ENCODE peak calls at places on chromosomes 5 and 9, in eight cellular contexts. One of them, this sample, is unnamed.

GRCh38 chr5:115857621-115858349 is 16.1 kb downstream of the AP3S1 start:
- DNase-seq in sigmoid colon: no peak
- DNase-seq in AG20443: peak
- DNase-seq in T-helper 9 cell: no peak
- DNase-seq in globus pallidus: no peak
- DNase-seq in ELR: peak
- DNase-seq in SHP77: no peak
- DNase-seq in tibial artery: no peak
- DNase-seq in this sample: no peak

GRCh38 chr5:68862560-68862959 is 231.3 kb upstream of the SLC30A5 start:
- DNase-seq in sigmoid colon: no peak
- DNase-seq in AG20443: no peak
- DNase-seq in T-helper 9 cell: no peak
- DNase-seq in globus pallidus: no peak
- DNase-seq in ELR: no peak
- DNase-seq in SHP77: no peak
- DNase-seq in tibial artery: no peak
- DNase-seq in this sample: no peak

GRCh38 chr5:760363-761205 is 23.9 kb downstream of the ZDHHC11B start:
- DNase-seq in sigmoid colon: peak
- DNase-seq in AG20443: peak
- DNase-seq in T-helper 9 cell: no peak
- DNase-seq in globus pallidus: no peak
- DNase-seq in ELR: no peak
- DNase-seq in SHP77: no peak
- DNase-seq in tibial artery: no peak
- DNase-seq in this sample: no peak

GRCh38 chr5:39314591-39314990 is 49.7 kb downstream of the C9 start:
- DNase-seq in sigmoid colon: no peak
- DNase-seq in AG20443: no peak
- DNase-seq in T-helper 9 cell: no peak
- DNase-seq in globus pallidus: no peak
- DNase-seq in ELR: peak
- DNase-seq in SHP77: no peak
- DNase-seq in tibial artery: no peak
- DNase-seq in this sample: no peak

GRCh38 chr5:150627731-150628545 is 12.5 kb upstream of the SYNPO start:
- DNase-seq in sigmoid colon: no peak
- DNase-seq in AG20443: peak
- DNase-seq in T-helper 9 cell: no peak
- DNase-seq in globus pallidus: no peak
- DNase-seq in ELR: peak
- DNase-seq in SHP77: no peak
- DNase-seq in tibial artery: no peak
- DNase-seq in this sample: no peak

GRCh38 chr5:143188083-143188482 is 215.4 kb downstream of the NR3C1 start:
- DNase-seq in sigmoid colon: no peak
- DNase-seq in AG20443: no peak
- DNase-seq in T-helper 9 cell: no peak
- DNase-seq in globus pallidus: no peak
- DNase-seq in ELR: no peak
- DNase-seq in SHP77: no peak
- DNase-seq in tibial artery: no peak
- DNase-seq in this sample: no peak

GRCh38 chr9:72527801-72528195 is 6.4 kb downstream of the TMC1 start:
- DNase-seq in sigmoid colon: no peak
- DNase-seq in AG20443: no peak
- DNase-seq in T-helper 9 cell: no peak
- DNase-seq in globus pallidus: no peak
- DNase-seq in ELR: no peak
- DNase-seq in SHP77: no peak
- DNase-seq in tibial artery: no peak
- DNase-seq in this sample: no peak

GRCh38 chr5:124457901-124458300 is 288.5 kb downstream of the ZNF608 start:
- DNase-seq in sigmoid colon: no peak
- DNase-seq in AG20443: no peak
- DNase-seq in T-helper 9 cell: no peak
- DNase-seq in globus pallidus: no peak
- DNase-seq in ELR: no peak
- DNase-seq in SHP77: no peak
- DNase-seq in tibial artery: no peak
- DNase-seq in this sample: no peak

GRCh38 chr5:177535125-177535524 is 18.4 kb upstream of the DDX41 start:
- DNase-seq in sigmoid colon: peak
- DNase-seq in AG20443: no peak
- DNase-seq in T-helper 9 cell: no peak
- DNase-seq in globus pallidus: no peak
- DNase-seq in ELR: no peak
- DNase-seq in SHP77: no peak
- DNase-seq in tibial artery: no peak
- DNase-seq in this sample: no peak

GRCh38 chr5:101976933-101977332 is 319.2 kb downstream of the SLCO4C1 start:
- DNase-seq in sigmoid colon: no peak
- DNase-seq in AG20443: no peak
- DNase-seq in T-helper 9 cell: no peak
- DNase-seq in globus pallidus: no peak
- DNase-seq in ELR: no peak
- DNase-seq in SHP77: no peak
- DNase-seq in tibial artery: no peak
- DNase-seq in this sample: no peak

GRCh38 chr5:15763754-15764153 is 263.8 kb downstream of the FBXL7 start:
- DNase-seq in sigmoid colon: no peak
- DNase-seq in AG20443: peak
- DNase-seq in T-helper 9 cell: no peak
- DNase-seq in globus pallidus: no peak
- DNase-seq in ELR: peak
- DNase-seq in SHP77: no peak
- DNase-seq in tibial artery: no peak
- DNase-seq in this sample: no peak

GRCh38 chr9:124759327-124759726 is 11.8 kb downstream of the NR6A1 start:
- DNase-seq in sigmoid colon: no peak
- DNase-seq in AG20443: no peak
- DNase-seq in T-helper 9 cell: no peak
- DNase-seq in globus pallidus: no peak
- DNase-seq in ELR: no peak
- DNase-seq in SHP77: no peak
- DNase-seq in tibial artery: no peak
- DNase-seq in this sample: no peak

GRCh38 chr5:166581827-166582226 is 1709.6 kb upstream of the WWC1 start:
- DNase-seq in sigmoid colon: no peak
- DNase-seq in AG20443: no peak
- DNase-seq in T-helper 9 cell: no peak
- DNase-seq in globus pallidus: no peak
- DNase-seq in ELR: no peak
- DNase-seq in SHP77: no peak
- DNase-seq in tibial artery: no peak
- DNase-seq in this sample: no peak

GRCh38 chr5:175745212-175745611 is 87.3 kb downstream of the HRH2 start:
- DNase-seq in sigmoid colon: no peak
- DNase-seq in AG20443: no peak
- DNase-seq in T-helper 9 cell: no peak
- DNase-seq in globus pallidus: no peak
- DNase-seq in ELR: no peak
- DNase-seq in SHP77: no peak
- DNase-seq in tibial artery: no peak
- DNase-seq in this sample: no peak

GRCh38 chr5:56699588-56699987 is 115.8 kb upstream of the MAP3K1 start:
- DNase-seq in sigmoid colon: no peak
- DNase-seq in AG20443: no peak
- DNase-seq in T-helper 9 cell: no peak
- DNase-seq in globus pallidus: no peak
- DNase-seq in ELR: no peak
- DNase-seq in SHP77: no peak
- DNase-seq in tibial artery: no peak
- DNase-seq in this sample: no peak

GRCh38 chr5:139495644-139496435 is 13.3 kb upstream of the STING1 start:
- DNase-seq in sigmoid colon: no peak
- DNase-seq in AG20443: peak
- DNase-seq in T-helper 9 cell: no peak
- DNase-seq in globus pallidus: no peak
- DNase-seq in ELR: peak
- DNase-seq in SHP77: no peak
- DNase-seq in tibial artery: no peak
- DNase-seq in this sample: no peak

GRCh38 chr5:36436306-36436705 is 134.6 kb upstream of the RANBP3L start:
- DNase-seq in sigmoid colon: no peak
- DNase-seq in AG20443: no peak
- DNase-seq in T-helper 9 cell: no peak
- DNase-seq in globus pallidus: peak
- DNase-seq in ELR: no peak
- DNase-seq in SHP77: no peak
- DNase-seq in tibial artery: no peak
- DNase-seq in this sample: no peak

GRCh38 chr5:93929146-93929545 is 187.7 kb upstream of the POU5F2 start:
- DNase-seq in sigmoid colon: no peak
- DNase-seq in AG20443: peak
- DNase-seq in T-helper 9 cell: no peak
- DNase-seq in globus pallidus: no peak
- DNase-seq in ELR: no peak
- DNase-seq in SHP77: no peak
- DNase-seq in tibial artery: no peak
- DNase-seq in this sample: no peak

GRCh38 chr5:135678640-135679268 is 100.0 kb upstream of the CXCL14 start:
- DNase-seq in sigmoid colon: no peak
- DNase-seq in AG20443: no peak
- DNase-seq in T-helper 9 cell: no peak
- DNase-seq in globus pallidus: no peak
- DNase-seq in ELR: no peak
- DNase-seq in SHP77: no peak
- DNase-seq in tibial artery: no peak
- DNase-seq in this sample: no peak

GRCh38 chr5:93058309-93058708 is 522.7 kb downstream of the NR2F1-AS1 start:
- DNase-seq in sigmoid colon: no peak
- DNase-seq in AG20443: peak
- DNase-seq in T-helper 9 cell: no peak
- DNase-seq in globus pallidus: no peak
- DNase-seq in ELR: peak
- DNase-seq in SHP77: no peak
- DNase-seq in tibial artery: no peak
- DNase-seq in this sample: no peak

GRCh38 chr5:97657239-97657638 is 474.2 kb upstream of the RIOK2 start:
- DNase-seq in sigmoid colon: no peak
- DNase-seq in AG20443: no peak
- DNase-seq in T-helper 9 cell: no peak
- DNase-seq in globus pallidus: no peak
- DNase-seq in ELR: peak
- DNase-seq in SHP77: no peak
- DNase-seq in tibial artery: no peak
- DNase-seq in this sample: no peak

GRCh38 chr9:13113751-13114150 is 165.7 kb downstream of the MPDZ start:
- DNase-seq in sigmoid colon: no peak
- DNase-seq in AG20443: peak
- DNase-seq in T-helper 9 cell: no peak
- DNase-seq in globus pallidus: no peak
- DNase-seq in ELR: peak
- DNase-seq in SHP77: no peak
- DNase-seq in tibial artery: no peak
- DNase-seq in this sample: no peak

GRCh38 chr9:92804727-92805126 is 40.1 kb upstream of the BICD2 start:
- DNase-seq in sigmoid colon: no peak
- DNase-seq in AG20443: no peak
- DNase-seq in T-helper 9 cell: no peak
- DNase-seq in globus pallidus: no peak
- DNase-seq in ELR: no peak
- DNase-seq in SHP77: no peak
- DNase-seq in tibial artery: no peak
- DNase-seq in this sample: no peak

GRCh38 chr5:132451387-132451786 is 39.2 kb downstream of the IRF1 start:
- DNase-seq in sigmoid colon: no peak
- DNase-seq in AG20443: peak
- DNase-seq in T-helper 9 cell: no peak
- DNase-seq in globus pallidus: no peak
- DNase-seq in ELR: peak
- DNase-seq in SHP77: no peak
- DNase-seq in tibial artery: no peak
- DNase-seq in this sample: no peak

GRCh38 chr9:21443849-21444625 is 3.8 kb downstream of the IFNA1 start:
- DNase-seq in sigmoid colon: no peak
- DNase-seq in AG20443: no peak
- DNase-seq in T-helper 9 cell: no peak
- DNase-seq in globus pallidus: no peak
- DNase-seq in ELR: no peak
- DNase-seq in SHP77: no peak
- DNase-seq in tibial artery: no peak
- DNase-seq in this sample: no peak

GRCh38 chr9:8365029-8365428 is 565.5 kb upstream of the DMAC1 start:
- DNase-seq in sigmoid colon: no peak
- DNase-seq in AG20443: no peak
- DNase-seq in T-helper 9 cell: no peak
- DNase-seq in globus pallidus: no peak
- DNase-seq in ELR: no peak
- DNase-seq in SHP77: no peak
- DNase-seq in tibial artery: no peak
- DNase-seq in this sample: no peak

GRCh38 chr5:66929995-66930394 is 266.6 kb downstream of the CD180 start:
- DNase-seq in sigmoid colon: no peak
- DNase-seq in AG20443: no peak
- DNase-seq in T-helper 9 cell: no peak
- DNase-seq in globus pallidus: no peak
- DNase-seq in ELR: no peak
- DNase-seq in SHP77: no peak
- DNase-seq in tibial artery: no peak
- DNase-seq in this sample: no peak

GRCh38 chr9:114400772-114401171 is 13.0 kb upstream of the AKNA start:
- DNase-seq in sigmoid colon: no peak
- DNase-seq in AG20443: no peak
- DNase-seq in T-helper 9 cell: no peak
- DNase-seq in globus pallidus: no peak
- DNase-seq in ELR: no peak
- DNase-seq in SHP77: no peak
- DNase-seq in tibial artery: no peak
- DNase-seq in this sample: no peak

GRCh38 chr5:150904479-150905311 is at the start of gene ZNF300:
- DNase-seq in sigmoid colon: peak
- DNase-seq in AG20443: peak
- DNase-seq in T-helper 9 cell: no peak
- DNase-seq in globus pallidus: peak
- DNase-seq in ELR: peak
- DNase-seq in SHP77: no peak
- DNase-seq in tibial artery: peak
- DNase-seq in this sample: peak

GRCh38 chr5:142499591-142500384 is 175.0 kb upstream of the SPRY4 start:
- DNase-seq in sigmoid colon: no peak
- DNase-seq in AG20443: no peak
- DNase-seq in T-helper 9 cell: no peak
- DNase-seq in globus pallidus: no peak
- DNase-seq in ELR: no peak
- DNase-seq in SHP77: no peak
- DNase-seq in tibial artery: no peak
- DNase-seq in this sample: no peak

GRCh38 chr5:163312598-163312997 is 124.8 kb upstream of the CCNG1 start:
- DNase-seq in sigmoid colon: no peak
- DNase-seq in AG20443: no peak
- DNase-seq in T-helper 9 cell: no peak
- DNase-seq in globus pallidus: no peak
- DNase-seq in ELR: no peak
- DNase-seq in SHP77: no peak
- DNase-seq in tibial artery: no peak
- DNase-seq in this sample: no peak

This sample was measured in NCI-H774.